ENCODE peak calls at places on chromosomes 4 and X, in four cellular contexts. One of them, this sample, is unnamed.

GRCh38 chrX:104681214-104681613 is 115.2 kb downstream of the IL1RAPL2 start:
- DNase-seq in HepG2: no peak
- DNase-seq in Right ventricle myocardium superior: no peak
- DNase-seq in activated CD4-positive, alpha-beta T cell treated with anti-CD3 and anti-CD28 coated beads, Interleukin-2, amount 50 U/mL, for 48 hours: no peak
- DNase-seq in this sample: no peak

GRCh38 chr4:128661529-128661928 is 148.0 kb upstream of the JADE1 start:
- DNase-seq in HepG2: no peak
- DNase-seq in Right ventricle myocardium superior: no peak
- DNase-seq in activated CD4-positive, alpha-beta T cell treated with anti-CD3 and anti-CD28 coated beads, Interleukin-2, amount 50 U/mL, for 48 hours: no peak
- DNase-seq in this sample: no peak

GRCh38 chr4:83486457-83487129 is 1.7 kb upstream of the ABRAXAS1 start:
- DNase-seq in HepG2: peak
- DNase-seq in Right ventricle myocardium superior: no peak
- DNase-seq in activated CD4-positive, alpha-beta T cell treated with anti-CD3 and anti-CD28 coated beads, Interleukin-2, amount 50 U/mL, for 48 hours: no peak
- DNase-seq in this sample: no peak

GRCh38 chrX:149630681-149631292 is 805 bp downstream of the TMEM185A start:
- DNase-seq in HepG2: peak
- DNase-seq in Right ventricle myocardium superior: no peak
- DNase-seq in activated CD4-positive, alpha-beta T cell treated with anti-CD3 and anti-CD28 coated beads, Interleukin-2, amount 50 U/mL, for 48 hours: no peak
- DNase-seq in this sample: no peak

GRCh38 chr4:35520059-35520458 is 724.3 kb downstream of the ARAP2 start:
- DNase-seq in HepG2: no peak
- DNase-seq in Right ventricle myocardium superior: no peak
- DNase-seq in activated CD4-positive, alpha-beta T cell treated with anti-CD3 and anti-CD28 coated beads, Interleukin-2, amount 50 U/mL, for 48 hours: no peak
- DNase-seq in this sample: no peak

GRCh38 chr4:134365852-134366251 is 164.3 kb upstream of the PABPC4L start:
- DNase-seq in HepG2: no peak
- DNase-seq in Right ventricle myocardium superior: no peak
- DNase-seq in activated CD4-positive, alpha-beta T cell treated with anti-CD3 and anti-CD28 coated beads, Interleukin-2, amount 50 U/mL, for 48 hours: no peak
- DNase-seq in this sample: no peak

GRCh38 chr4:6937201-6937600 is 27.6 kb downstream of the TBC1D14 start:
- DNase-seq in HepG2: no peak
- DNase-seq in Right ventricle myocardium superior: no peak
- DNase-seq in activated CD4-positive, alpha-beta T cell treated with anti-CD3 and anti-CD28 coated beads, Interleukin-2, amount 50 U/mL, for 48 hours: no peak
- DNase-seq in this sample: no peak

GRCh38 chr4:4327652-4328121 is 37.6 kb downstream of the ZBTB49 start:
- DNase-seq in HepG2: peak
- DNase-seq in Right ventricle myocardium superior: peak
- DNase-seq in activated CD4-positive, alpha-beta T cell treated with anti-CD3 and anti-CD28 coated beads, Interleukin-2, amount 50 U/mL, for 48 hours: no peak
- DNase-seq in this sample: peak

GRCh38 chrX:153981771-153982533 is 9.4 kb downstream of the TMEM187 start:
- DNase-seq in HepG2: no peak
- DNase-seq in Right ventricle myocardium superior: peak
- DNase-seq in activated CD4-positive, alpha-beta T cell treated with anti-CD3 and anti-CD28 coated beads, Interleukin-2, amount 50 U/mL, for 48 hours: peak
- DNase-seq in this sample: peak